ENCODE peak calls at places on chromosomes 5 and 9, in six cellular contexts. P, E, X, R, A and Q are unnamed samples.

GRCh38 chr9:118318770-118319443 is 614.7 kb downstream of the TLR4 start:
- DNase-seq in A (no peak), E (peak; percentile 38), X (no peak), P (peak; percentile 4), R (no peak), Q (no peak)

GRCh38 chr5:139462582-139463276 is at the start of gene ECSCR:
- DNase-seq in X (peak; percentile 70), P (no peak), E (no peak), A (no peak), R (no peak), Q (no peak)

GRCh38 chr9:36755019-36755418 is 182.3 kb downstream of the MELK start:
- DNase-seq in E (no peak), R (no peak), A (no peak), P (no peak), X (no peak), Q (no peak)

GRCh38 chr9:86893811-86894490 is 53.4 kb downstream of the GAS1 start:
- DNase-seq in X (no peak), R (peak; percentile 62), P (no peak), A (peak; percentile 7), E (no peak), Q (no peak)

GRCh38 chr9:70352356-70352755 is 62.1 kb downstream of the KLF9 start:
- DNase-seq in E (no peak), P (no peak), X (peak; percentile 61), A (no peak), R (peak; percentile 46), Q (peak; percentile 45)

GRCh38 chr5:43873791-43874190 is 270.8 kb downstream of the NNT start:
- DNase-seq in R (no peak), X (no peak), E (no peak), P (no peak), A (no peak), Q (no peak)

GRCh38 chr5:9540791-9541190 is 5.1 kb downstream of the SEMA5A start:
- DNase-seq in X (peak; percentile 45), R (peak; percentile 31), P (no peak), E (no peak), A (no peak), Q (no peak)

GRCh38 chr5:157961176-157961575 is 102.2 kb upstream of the CLINT1 start:
- DNase-seq in R (no peak), P (no peak), X (no peak), E (no peak), A (no peak), Q (no peak)

GRCh38 chr9:36903541-36904435 is 130.3 kb downstream of the PAX5 start:
- DNase-seq in A (peak; percentile 32), E (peak; percentile 58), P (no peak), X (peak; percentile 87), R (peak; percentile 31), Q (peak; percentile 62)

GRCh38 chr9:19564396-19565061 is 155.7 kb downstream of the ACER2 start:
- DNase-seq in A (no peak), R (no peak), E (no peak), P (no peak), X (no peak), Q (no peak)

GRCh38 chr5:56910123-56910951 is 941 bp downstream of the SETD9 start:
- DNase-seq in P (no peak), X (no peak), R (peak; percentile 23), A (peak; percentile 44), E (no peak), Q (no peak)

GRCh38 chr9:132193227-132194110 is 31.6 kb downstream of the NTNG2 start:
- DNase-seq in P (no peak), A (no peak), R (no peak), X (no peak), E (no peak), Q (no peak)

GRCh38 chr5:8340739-8341344 is 471.9 kb downstream of the MTRR start:
- DNase-seq in R (peak; percentile 11), P (no peak), E (no peak), X (peak; percentile 47), A (no peak), Q (peak; percentile 6)

GRCh38 chr5:85168474-85168873 is 783.8 kb upstream of the EDIL3 start:
- DNase-seq in X (no peak), P (no peak), A (no peak), E (no peak), R (no peak), Q (no peak)

GRCh38 chr5:12354686-12355085 is 450.4 kb upstream of the CTNND2 start:
- DNase-seq in X (no peak), A (no peak), P (no peak), R (no peak), E (no peak), Q (no peak)

GRCh38 chr9:14314424-14314928 is 535 bp upstream of the NFIB start:
- DNase-seq in A (peak; percentile 80), X (peak; percentile 97), E (no peak), R (peak; percentile 32), P (peak; percentile 82), Q (peak; percentile 88)

GRCh38 chr5:146718628-146719027 is 159.9 kb downstream of the PPP2R2B start:
- DNase-seq in P (no peak), X (peak; percentile 13), A (no peak), R (no peak), E (no peak), Q (no peak)

GRCh38 chr5:1419476-1420210 is 25.6 kb downstream of the SLC6A3 start:
- DNase-seq in X (no peak), E (no peak), R (no peak), A (no peak), P (no peak), Q (no peak)

DNA sequence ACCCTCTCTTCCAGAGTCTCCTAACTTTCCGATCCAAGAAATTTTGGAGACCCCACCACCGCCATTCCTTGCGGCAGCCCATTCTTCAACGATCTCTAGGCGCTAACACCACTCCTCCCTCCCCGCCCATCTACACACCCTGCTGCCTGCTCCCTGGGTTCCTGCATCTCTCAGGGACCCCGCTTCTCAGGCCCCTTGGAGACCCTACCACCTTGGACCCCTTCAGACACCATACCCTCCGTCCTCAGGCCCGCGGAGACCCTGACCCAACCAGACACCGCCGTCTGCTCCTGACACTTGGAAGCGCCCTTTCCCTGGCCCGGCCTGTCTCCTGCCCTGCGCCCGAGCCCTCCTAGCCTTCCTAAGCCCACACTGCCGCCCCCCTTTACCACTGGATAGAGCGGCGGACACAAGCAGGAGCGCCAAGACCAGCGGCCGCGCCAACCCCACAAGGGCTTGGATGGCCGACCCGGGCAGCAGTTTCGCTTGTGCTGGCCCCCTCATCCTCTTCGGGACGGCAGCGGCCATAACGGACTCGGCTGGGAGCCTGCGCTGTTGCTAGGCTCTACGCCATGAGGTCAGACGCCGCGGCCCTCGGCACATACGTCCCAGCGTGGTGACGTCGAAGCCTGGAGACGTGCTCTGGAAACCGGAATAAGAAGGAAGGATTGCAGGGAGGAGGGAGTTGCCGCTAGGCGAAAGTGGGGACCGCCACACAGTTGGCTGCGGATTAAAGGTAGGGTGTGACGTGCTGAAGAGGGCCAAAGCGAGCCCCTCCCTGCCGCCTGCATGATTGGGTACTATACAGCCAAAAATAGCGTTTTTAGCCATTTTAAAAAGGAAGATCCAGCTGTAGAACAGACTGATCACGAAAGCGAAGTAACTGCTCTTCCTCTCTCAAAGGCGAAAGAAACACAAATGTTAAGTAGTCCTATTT is at the start of gene C5orf15:
- DNase-seq in E (peak; percentile 91), X (peak; percentile 98), P (peak; percentile 97), R (peak; percentile 96), A (peak; percentile 92), Q (peak; percentile 92)
- TF ChIP-seq CTCF in E (no peak), X (no peak), P (no peak), R (peak; percentile 41), A (no peak), Q (peak; percentile 24)

DNA sequence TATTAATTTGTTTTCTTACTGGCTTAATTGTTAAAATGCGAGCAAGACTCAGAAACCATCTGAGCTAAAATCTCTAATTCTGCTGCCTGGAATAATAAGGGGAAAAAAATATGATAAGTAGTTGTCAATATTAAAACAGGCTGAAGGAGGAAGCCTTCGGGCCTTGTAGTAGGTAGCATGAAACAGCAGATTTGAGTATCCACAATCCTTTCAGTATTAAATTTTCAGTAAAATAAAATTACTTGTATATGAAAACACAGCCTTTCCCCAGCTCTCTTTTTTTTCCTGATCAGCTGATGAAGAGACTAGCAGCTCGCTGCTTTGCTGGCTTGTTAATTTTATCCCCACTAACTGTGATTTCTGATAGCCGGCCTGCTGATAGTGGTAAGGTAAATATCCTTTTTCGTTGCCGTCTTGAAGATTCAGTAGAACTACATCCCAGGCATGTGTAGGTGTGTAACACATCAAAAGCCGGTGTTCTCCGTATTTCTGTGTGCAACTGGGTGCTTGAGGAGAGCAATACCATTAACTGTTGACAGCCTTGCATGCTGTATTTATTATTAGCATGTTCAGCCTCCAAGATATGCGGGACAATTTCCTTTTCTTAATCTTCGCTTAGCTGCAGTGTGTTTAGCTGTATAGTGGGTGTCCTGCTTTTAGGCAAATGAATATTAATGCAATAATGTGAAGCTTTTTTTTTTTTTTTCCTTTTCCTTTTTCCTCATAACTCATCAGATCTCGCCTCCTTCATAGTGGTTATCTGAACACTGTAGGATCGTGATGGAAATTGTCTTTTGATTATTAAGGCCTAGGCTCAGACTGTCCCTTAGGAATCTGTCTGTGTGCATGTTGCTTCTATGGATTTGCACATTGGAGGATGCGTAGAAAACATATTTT is 144.6 kb downstream of the SMARCA2 start:
- DNase-seq in A (no peak), X (peak; percentile 39), E (no peak), P (no peak), R (peak; percentile 13), Q (no peak)
- H3K4me3 ChIP-seq in A (peak overlapping the region; percentile 2), X (peak overlapping the region; percentile 50), E (no peak overlapping the region), P (no peak overlapping the region), R (peak overlapping the region; percentile 55), Q (no peak overlapping the region)

DNA sequence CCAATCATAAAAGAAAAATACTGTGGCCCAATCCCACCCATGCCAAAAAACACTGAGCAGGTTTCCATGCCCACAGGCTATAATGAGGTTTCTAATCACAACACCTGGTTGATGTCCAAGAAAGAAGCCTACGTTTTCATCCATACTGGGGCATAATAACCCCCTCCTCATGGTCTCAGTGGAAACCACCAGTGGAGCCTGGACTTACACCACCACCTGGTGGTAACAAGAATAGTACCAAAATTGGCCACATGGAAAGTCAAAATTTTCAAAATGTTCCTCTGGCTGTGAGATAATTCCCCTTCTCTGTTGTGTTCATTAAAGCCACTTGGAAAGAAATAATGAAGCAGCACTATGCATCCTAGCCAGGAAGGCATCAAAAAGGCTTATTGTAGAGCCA is 687.3 kb upstream of the ST8SIA4 start:
- DNase-seq in P (no peak), A (no peak), X (no peak), E (no peak), R (no peak), Q (no peak)
- TF ChIP-seq CTCF in P (peak; percentile 22), A (no peak), X (no peak), E (peak; percentile 39), R (peak; percentile 41), Q (peak; percentile 44)

DNA sequence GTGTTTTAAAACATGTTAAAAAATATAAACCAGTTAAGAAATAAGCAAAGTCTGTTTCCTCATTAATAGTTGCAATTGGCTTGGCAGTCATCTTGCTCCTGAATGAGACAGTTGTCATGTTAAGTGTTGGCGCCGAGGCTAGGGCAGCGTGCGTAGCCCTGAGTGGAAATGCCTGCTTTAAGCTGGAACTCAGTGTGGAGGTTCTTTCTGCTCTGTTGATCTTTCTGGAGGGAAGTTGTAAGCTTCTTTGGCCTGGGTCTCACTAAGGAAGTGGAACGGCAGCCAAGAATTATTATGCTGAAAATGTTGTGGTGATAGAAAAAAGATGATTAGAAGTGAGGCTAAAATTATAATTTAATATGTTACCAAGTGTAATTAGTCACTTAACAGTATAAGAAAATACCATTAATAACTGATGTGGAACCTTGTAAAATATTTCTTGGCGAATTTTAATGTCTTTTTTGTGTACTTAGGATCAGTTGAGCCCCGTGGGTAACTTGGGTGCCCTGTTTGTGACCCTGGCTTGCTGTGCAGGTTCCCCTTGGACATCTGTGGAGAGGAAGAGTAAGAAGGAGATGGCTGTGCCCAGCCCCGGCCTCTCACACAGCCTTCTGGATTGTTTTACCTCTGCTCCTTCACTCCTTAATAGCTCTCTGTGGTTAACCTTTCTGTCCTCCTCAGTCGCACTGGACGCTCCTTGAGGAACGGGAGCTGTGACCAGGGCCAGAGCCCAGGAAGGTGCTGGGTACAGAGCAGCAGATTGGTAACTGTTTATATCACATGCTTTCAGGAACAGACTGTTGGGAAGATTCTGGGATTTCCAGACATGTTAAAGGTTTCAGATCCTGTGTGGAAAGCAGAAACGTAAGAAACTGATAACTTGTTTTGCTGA is 31.0 kb downstream of the PCBD2 start:
- DNase-seq in P (no peak), X (no peak), R (no peak), E (no peak), A (no peak), Q (no peak)
- H3K4me3 ChIP-seq in P (no peak overlapping the region), X (no peak overlapping the region), R (no peak overlapping the region), E (no peak overlapping the region), A (no peak overlapping the region), Q (no peak overlapping the region)